ENCODE peak calls at places on chromosomes 13 and 19, in nine cellular contexts. K is GM23248, I is aorta, Z is SK-N-SH, X is GM12878, W is lower lobe of right lung, M is uterus, Y is NT2/D1, U is ovary. B is an unnamed sample.
A peak's percentile ranks its signal among the peaks of the same experiment; 100 is the strongest.

GRCh38 chr13:100140441-100140840 is 51.5 kb downstream of the PCCA start:
- DNase-seq in K (no peak), I (no peak), Z (no peak), X (no peak), W (no peak), M (no peak), Y (no peak), U (no peak), B (no peak)

GRCh38 chr19:2484178-2484937 is 8.4 kb downstream of the GADD45B start:
- DNase-seq in K (no peak), I (no peak), Z (no peak), X (no peak), W (no peak), M (no peak), Y (no peak), U (no peak), B (peak; percentile 13)

GRCh38 chr13:113928701-113929627 is 44.9 kb downstream of the C13orf46 start:
- DNase-seq in K (peak; percentile 92), I (peak; percentile 92), Z (peak; percentile 74), X (no peak), W (no peak), M (peak; percentile 93), Y (no peak), U (peak; percentile 87), B (peak; percentile 44)

GRCh38 chr19:56916528-56916927 is 76.0 kb upstream of the PEG3 start:
- DNase-seq in K (no peak), I (no peak), Z (no peak), X (no peak), W (no peak), M (no peak), Y (no peak), U (no peak), B (no peak)

GRCh38 chr13:99617474-99618255 is 116.4 kb downstream of the TM9SF2 start:
- DNase-seq in K (peak; percentile 87), I (peak; percentile 59), Z (peak; percentile 35), X (no peak), W (no peak), M (peak; percentile 37), Y (no peak), U (peak; percentile 69), B (peak; percentile 63)

GRCh38 chr19:49442354-49442753 is 1.0 kb upstream of the SLC17A7 start:
- DNase-seq in K (peak; percentile 36), I (no peak), Z (no peak), X (no peak), W (no peak), M (peak; percentile 70), Y (no peak), U (no peak), B (peak; percentile 81)

GRCh38 chr13:95440441-95441088 is 112.0 kb upstream of the CLDN10 start:
- DNase-seq in K (no peak), I (no peak), Z (no peak), X (no peak), W (no peak), M (no peak), Y (no peak), U (no peak), B (no peak)

GRCh38 chr13:22187329-22187728 is 516.5 kb downstream of the FGF9 start:
- DNase-seq in K (no peak), I (no peak), Z (no peak), X (no peak), W (no peak), M (no peak), Y (no peak), U (no peak), B (no peak)

GRCh38 chr13:108855737-108856387 is 226.5 kb downstream of the MYO16 start:
- DNase-seq in K (no peak), I (no peak), Z (no peak), X (no peak), W (no peak), M (no peak), Y (no peak), U (no peak), B (no peak)

GRCh38 chr13:74068471-74068870 is 65.7 kb downstream of the KLF12 start:
- DNase-seq in K (no peak), I (no peak), Z (no peak), X (no peak), W (no peak), M (no peak), Y (no peak), U (no peak), B (no peak)

GRCh38 chr19:48805452-48805851 is 5.4 kb downstream of the BCAT2 start:
- DNase-seq in K (no peak), I (no peak), Z (no peak), X (no peak), W (no peak), M (no peak), Y (no peak), U (no peak), B (peak; percentile 42)

GRCh38 chr19:37893845-37894575 is 12.4 kb downstream of the WDR87 start:
- DNase-seq in K (no peak), I (no peak), Z (no peak), X (no peak), W (no peak), M (no peak), Y (no peak), U (no peak), B (no peak)

GRCh38 chr13:27975579-27976361 is 6.7 kb upstream of the CDX2 start:
- DNase-seq in K (no peak), I (no peak), Z (peak; percentile 15), X (no peak), W (no peak), M (no peak), Y (no peak), U (no peak), B (peak; percentile 65)

GRCh38 chr19:3145909-3146676 is 10.3 kb downstream of the GNA15 start:
- DNase-seq in K (no peak), I (peak; percentile 85), Z (no peak), X (no peak), W (peak; percentile 75), M (no peak), Y (no peak), U (no peak), B (peak; percentile 57)

GRCh38 chr19:29926031-29926430 is 16.0 kb upstream of the URI1 start:
- DNase-seq in K (no peak), I (no peak), Z (no peak), X (no peak), W (no peak), M (no peak), Y (no peak), U (no peak), B (no peak)

GRCh38 chr19:56969726-56970125 is 129.2 kb upstream of the PEG3 start:
- DNase-seq in K (no peak), I (no peak), Z (no peak), X (no peak), W (no peak), M (peak; percentile 42), Y (no peak), U (peak; percentile 24), B (no peak)

GRCh38 chr19:15291666-15292065 is 40.7 kb downstream of the BRD4 start:
- DNase-seq in K (peak; percentile 48), I (no peak), Z (no peak), X (no peak), W (no peak), M (no peak), Y (no peak), U (no peak), B (no peak)
- H3K4me3 ChIP-seq in K (no peak overlapping the region), I (no peak overlapping the region), Z (no peak overlapping the region), X (no peak overlapping the region), W (no peak overlapping the region), M (no peak overlapping the region), Y (no peak overlapping the region), U (no peak overlapping the region), B (no peak overlapping the region)

DNA sequence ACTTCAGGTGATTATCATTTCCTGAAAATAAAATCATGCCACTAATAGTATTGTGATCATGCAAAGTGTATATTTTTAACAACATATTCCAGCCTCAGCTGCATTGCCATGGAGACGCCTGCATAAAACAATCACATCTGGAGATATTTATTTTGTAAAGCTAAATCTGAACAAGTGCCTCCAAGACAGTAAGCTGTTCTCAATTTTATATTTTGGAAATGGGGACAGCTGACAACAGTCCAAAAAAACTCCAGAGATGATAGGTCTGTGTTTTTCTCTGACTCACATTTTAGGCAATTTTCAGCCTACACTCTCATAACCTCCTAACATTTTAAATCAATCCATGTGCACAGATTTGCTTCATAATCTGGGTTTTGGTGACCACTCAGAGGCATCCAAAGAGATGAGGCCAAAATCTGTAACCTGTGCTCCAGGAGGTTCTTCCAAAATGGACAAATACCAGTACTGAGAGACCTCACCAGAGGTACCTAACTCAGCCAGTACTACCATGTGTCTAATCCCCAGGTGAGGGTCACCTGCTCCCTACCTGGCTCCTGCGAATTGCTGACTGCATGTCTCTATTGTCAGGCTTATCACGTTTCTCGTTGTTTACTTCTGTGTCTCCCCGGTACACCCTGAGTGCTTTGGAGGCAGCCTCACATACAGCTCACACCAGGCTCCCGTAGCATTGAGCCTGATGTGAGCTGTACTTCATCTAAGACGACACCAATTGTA is 62.7 kb downstream of the COL4A1 start:
- DNase-seq in K (peak; percentile 84), I (no peak), Z (no peak), X (no peak), W (no peak), M (no peak), Y (no peak), U (no peak), B (no peak)
- H3K36me3 ChIP-seq in K (no peaks in the 10 kb centered on the region), I (no peaks in the 10 kb centered on the region), Z (no peaks in the 10 kb centered on the region), X (no peaks in the 10 kb centered on the region), W (peaks cover 8% of the 10 kb centered on the region), M (no peaks in the 10 kb centered on the region), Y (peaks cover 12% of the 10 kb centered on the region), U (no peaks in the 10 kb centered on the region), B (no peaks in the 10 kb centered on the region)

GRCh38 chr13:78897200-78897599 is 238.2 kb upstream of the OBI1 start:
- DNase-seq in K (no peak), I (no peak), Z (no peak), X (no peak), W (no peak), M (no peak), Y (no peak), U (no peak), B (no peak)
- H3K27me3 ChIP-seq in K (no peaks in the 10 kb centered on the region), I (no peaks in the 10 kb centered on the region), Z (no peaks in the 10 kb centered on the region), X (no peaks in the 10 kb centered on the region), W (no peaks in the 10 kb centered on the region), M (no peaks in the 10 kb centered on the region), Y (no peaks in the 10 kb centered on the region), U (no peaks in the 10 kb centered on the region), B (no peaks in the 10 kb centered on the region)

GRCh38 chr13:98276486-98276885 is 99.4 kb upstream of the RNF113B start:
- DNase-seq in K (no peak), I (no peak), Z (no peak), X (no peak), W (no peak), M (no peak), Y (no peak), U (no peak), B (no peak)

GRCh38 chr13:98278068-98278619 is 101.1 kb upstream of the RNF113B start:
- DNase-seq in K (no peak), I (no peak), Z (no peak), X (no peak), W (no peak), M (no peak), Y (no peak), U (no peak), B (no peak)

GRCh38 chr13:98279473-98280175 is 102.6 kb upstream of the RNF113B start:
- DNase-seq in K (no peak), I (peak; percentile 63), Z (peak; percentile 33), X (peak; percentile 41), W (no peak), M (no peak), Y (no peak), U (no peak), B (peak; percentile 48)

GRCh38 chr13:98275711-98276171 is 98.7 kb upstream of the RNF113B start:
- DNase-seq in K (peak; percentile 23), I (no peak), Z (no peak), X (no peak), W (no peak), M (no peak), Y (no peak), U (no peak), B (no peak)

GRCh38 chr13:98280176-98280510 is 103.1 kb upstream of the RNF113B start:
- DNase-seq in K (no peak), I (no peak), Z (no peak), X (no peak), W (no peak), M (no peak), Y (no peak), U (no peak), B (no peak)
- H3K4me3 ChIP-seq in K (no peak overlapping the region), I (no peak overlapping the region), Z (no peak overlapping the region), X (no peak overlapping the region), W (no peak overlapping the region), M (no peak overlapping the region), Y (no peak overlapping the region), U (no peak overlapping the region), B (no peak overlapping the region)